ENCODE peak calls at places on chromosomes 5 and 9, in five cellular contexts. F is colonic mucosa, N is transverse colon, C is ovary, Z is PC-3. I is an unnamed sample. For H3K4me1, the result is how much of the 10 kb centered on the place peaks cover.

GRCh38 chr5:81250004-81250403 is 16.9 kb downstream of the CKMT2 start:
- DNase-seq in F (no peak), N (no peak), C (no peak), Z (no peak), I (no peak)

GRCh38 chr5:139757727-139758509 is 37.7 kb upstream of the PSD2 start:
- DNase-seq in F (no peak), N (no peak), C (no peak), Z (no peak), I (no peak)

GRCh38 chr9:134598884-134599245 is 42.7 kb upstream of the COL5A1 start:
- DNase-seq in F (no peak), N (no peak), C (no peak), Z (no peak), I (peak)

GRCh38 chr5:146630467-146630866 is 114.5 kb upstream of the GPR151 start:
- DNase-seq in F (no peak), N (no peak), C (no peak), Z (no peak), I (no peak)

GRCh38 chr5:171615201-171616001 is 170.2 kb upstream of the SMIM23 start:
- DNase-seq in F (no peak), N (no peak), C (no peak), Z (peak), I (no peak)

GRCh38 chr5:77630246-77631165 is 8.0 kb downstream of the OTP start:
- DNase-seq in F (peak), N (peak), C (no peak), Z (peak), I (no peak)

GRCh38 chr5:35151151-35151920 is 79.0 kb downstream of the PRLR start:
- DNase-seq in F (no peak), N (no peak), C (no peak), Z (no peak), I (no peak)

GRCh38 chr5:135211083-135211790 is 177.2 kb upstream of the PITX1 start:
- DNase-seq in F (peak), N (no peak), C (no peak), Z (no peak), I (no peak)

DNA sequence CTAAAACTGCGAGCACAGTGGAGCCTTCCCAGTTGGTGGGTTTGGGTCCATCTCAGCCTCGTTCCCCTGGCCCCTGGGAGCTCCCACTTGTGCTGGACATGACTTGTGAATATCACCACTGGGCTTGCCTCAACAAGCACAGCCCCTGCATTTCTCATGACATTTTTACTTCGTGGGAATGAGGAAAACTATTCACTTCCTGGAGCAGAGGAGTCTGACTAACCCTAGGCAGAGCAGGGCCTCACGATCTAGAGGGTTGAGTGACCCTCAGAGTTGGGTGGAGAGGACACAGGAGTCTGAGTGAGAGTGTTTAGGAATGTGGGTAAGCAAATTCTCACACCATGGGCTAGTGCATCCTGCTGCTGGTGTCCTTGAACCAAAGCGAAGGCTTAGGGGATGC is 272.6 kb downstream of the ZSWIM6 start:
- DNase-seq in F (no peak), N (no peak), C (no peak), Z (no peak), I (no peak)
- H3K4me1 ChIP-seq in F (under half), N (under half), C (under half), Z (under half), I (under half)

GRCh38 chr9:81560851-81561732 is 128.3 kb downstream of the TLE1 start:
- DNase-seq in F (no peak), N (no peak), C (no peak), Z (no peak), I (no peak)

GRCh38 chr9:81557452-81557956 is 131.8 kb downstream of the TLE1 start:
- DNase-seq in F (no peak), N (no peak), C (no peak), Z (no peak), I (no peak)

GRCh38 chr9:81559741-81560140 is 129.6 kb downstream of the TLE1 start:
- DNase-seq in F (no peak), N (no peak), C (no peak), Z (peak), I (no peak)

GRCh38 chr9:81557957-81558791 is 131.2 kb downstream of the TLE1 start:
- DNase-seq in F (no peak), N (no peak), C (no peak), Z (peak), I (no peak)

DNA sequence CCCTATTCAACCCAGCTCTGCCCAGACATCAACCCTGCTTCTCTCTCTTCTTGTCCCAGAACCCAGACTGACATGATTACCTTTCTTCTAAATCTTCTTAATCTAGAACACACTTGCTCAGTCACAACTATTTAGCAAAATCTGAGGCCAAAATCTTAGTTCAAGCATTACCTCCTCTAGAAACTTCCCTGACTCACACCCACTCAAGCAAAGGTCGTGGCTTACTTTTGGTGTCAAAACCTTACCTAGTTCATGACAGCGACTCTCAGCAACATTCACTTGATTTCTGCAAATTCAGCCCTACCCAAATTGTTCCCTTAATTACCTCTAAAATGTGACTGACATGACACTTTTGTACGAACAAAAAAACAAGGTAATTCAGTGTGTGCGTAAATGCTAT is 130.2 kb downstream of the TLE1 start:
- DNase-seq in F (no peak), N (no peak), C (no peak), Z (no peak), I (no peak)
- H3K4me1 ChIP-seq in F (under half), N (under half), C (under half), Z (under half), I (under half)

DNA sequence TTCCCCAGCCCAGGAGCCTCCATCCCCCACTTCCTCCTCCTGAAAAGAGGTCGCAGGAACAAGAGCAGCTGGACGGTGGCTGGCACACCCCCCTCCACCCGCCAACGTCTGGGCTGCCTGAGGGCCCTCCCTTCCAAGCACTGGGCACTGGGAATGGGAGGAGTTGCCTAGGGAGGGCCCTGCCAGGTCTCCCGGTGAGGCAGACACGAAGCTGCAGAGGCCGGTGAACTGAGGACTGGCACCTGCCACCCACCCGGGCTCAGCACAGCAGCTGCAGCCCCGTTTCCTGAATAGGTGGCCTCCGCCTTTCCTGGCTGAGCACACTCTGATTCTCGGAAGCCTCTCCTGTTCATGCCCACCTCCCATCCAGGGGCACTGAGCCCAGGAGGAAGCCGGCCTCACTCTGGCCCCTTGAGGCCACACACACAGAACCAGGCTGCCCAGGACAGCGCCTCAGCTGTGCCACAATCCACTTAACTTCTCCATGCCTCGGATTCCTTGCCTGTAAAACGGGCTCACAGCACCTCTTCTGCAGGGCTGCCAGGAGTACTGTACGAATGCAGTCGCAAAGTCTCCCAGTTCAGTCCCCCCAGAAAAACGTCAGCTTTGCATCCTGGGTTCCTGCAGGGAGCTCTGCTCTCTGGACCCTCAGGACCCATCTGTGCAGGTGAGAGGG is 1.3 kb downstream of the NPDC1 start:
- DNase-seq in F (peak), N (peak), C (no peak), Z (peak), I (no peak)
- H3K4me1 ChIP-seq in F (under half), N (under half), C (under half), Z (under half), I (under half)

GRCh38 chr9:125415583-125416443 is 154.2 kb downstream of the GAPVD1 start:
- DNase-seq in F (no peak), N (no peak), C (peak), Z (no peak), I (no peak)

GRCh38 chr9:125421156-125421555 is 159.5 kb downstream of the GAPVD1 start:
- DNase-seq in F (no peak), N (no peak), C (no peak), Z (no peak), I (no peak)

GRCh38 chr9:125421591-125422181 is 160.1 kb downstream of the GAPVD1 start:
- DNase-seq in F (no peak), N (no peak), C (no peak), Z (no peak), I (no peak)

GRCh38 chr9:125416517-125416916 is 154.9 kb downstream of the GAPVD1 start:
- DNase-seq in F (no peak), N (no peak), C (no peak), Z (no peak), I (no peak)

DNA sequence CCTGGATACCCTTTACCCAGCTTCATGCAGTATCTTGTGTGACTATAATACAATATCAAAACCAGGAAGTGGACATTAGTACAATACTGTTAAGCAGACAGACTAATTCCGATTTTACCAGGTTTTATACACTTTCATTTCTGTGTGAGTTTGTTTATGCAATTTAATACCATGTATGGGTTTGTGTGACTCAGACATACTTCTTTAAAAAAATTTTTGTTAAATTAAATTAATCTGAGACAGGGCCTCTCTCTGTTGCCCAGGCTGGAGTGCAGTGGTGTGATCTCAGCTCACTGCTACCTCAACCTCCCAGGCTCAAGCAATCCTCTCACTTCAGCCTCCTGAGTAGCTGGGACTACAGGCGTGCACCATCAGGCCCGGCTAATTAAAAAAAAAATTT is 156.8 kb downstream of the GAPVD1 start:
- DNase-seq in F (no peak), N (no peak), C (no peak), Z (no peak), I (no peak)
- H3K4me1 ChIP-seq in F (under half), N (under half), C (under half), Z (under half), I (under half)

GRCh38 chr5:125722550-125722949 is 700.7 kb upstream of the GRAMD2B start:
- DNase-seq in F (no peak), N (no peak), C (no peak), Z (no peak), I (no peak)
- H3K4me1 ChIP-seq in F (under half), N (under half), C (under half), Z (under half), I (under half)

DNA sequence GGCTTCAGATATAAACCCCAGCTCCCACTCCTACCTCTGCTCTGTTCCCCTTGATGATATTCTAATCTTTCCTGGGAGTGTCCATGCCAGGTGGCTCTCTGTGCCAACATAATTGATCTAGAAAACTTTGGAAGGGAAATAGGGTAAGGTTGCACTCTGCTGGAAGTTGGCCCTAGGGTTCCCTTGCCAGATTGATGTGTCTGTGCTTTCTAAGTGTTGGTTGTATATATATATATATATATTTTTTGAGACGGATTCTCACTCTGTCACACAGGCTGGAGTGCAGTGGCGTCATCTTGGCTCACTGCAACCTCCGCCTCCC is 23.6 kb downstream of the ACTL7B start:
- DNase-seq in F (no peak), N (no peak), C (no peak), Z (no peak), I (no peak)
- H3K4me1 ChIP-seq in F (under half), N (under half), C (under half), Z (under half), I (under half)

GRCh38 chr5:177440990-177441780 is 5.4 kb upstream of the PRR7 start:
- DNase-seq in F (no peak), N (no peak), C (no peak), Z (no peak), I (no peak)
- H3K4me1 ChIP-seq in F (under half), N (under half), C (under half), Z (under half), I (under half)

I was measured in adrenal gland.